ENCODE peak calls at places on chromosome 22, in five cellular contexts. One of them, this sample, is unnamed.

GRCh38 chr22:45441158-45441557 is 27.7 kb downstream of the RIBC2 start:
- DNase-seq in T-helper 2 cell: no peak
- DNase-seq in stimulated activated naive CD4-positive, alpha-beta T cell: peak; percentile 34
- DNase-seq in NCI-H1694: peak; percentile 73
- DNase-seq in AG09309: no peak
- DNase-seq in this sample: peak; percentile 84

GRCh38 chr22:29225422-29226090 is 19.9 kb downstream of the EMID1 start:
- DNase-seq in T-helper 2 cell: no peak
- DNase-seq in stimulated activated naive CD4-positive, alpha-beta T cell: no peak
- DNase-seq in NCI-H1694: no peak
- DNase-seq in AG09309: no peak
- DNase-seq in this sample: no peak

GRCh38 chr22:44839061-44839460 is 86.7 kb downstream of the ARHGAP8 start:
- DNase-seq in T-helper 2 cell: no peak
- DNase-seq in stimulated activated naive CD4-positive, alpha-beta T cell: no peak
- DNase-seq in NCI-H1694: no peak
- DNase-seq in AG09309: no peak
- DNase-seq in this sample: no peak

GRCh38 chr22:50473088-50473487 is 1.7 kb downstream of the SBF1 start:
- DNase-seq in T-helper 2 cell: peak; percentile 40
- DNase-seq in stimulated activated naive CD4-positive, alpha-beta T cell: peak; percentile 44
- DNase-seq in NCI-H1694: no peak
- DNase-seq in AG09309: no peak
- DNase-seq in this sample: peak; percentile 47

GRCh38 chr22:35749808-35750207 is 32.1 kb downstream of the APOL5 start:
- DNase-seq in T-helper 2 cell: no peak
- DNase-seq in stimulated activated naive CD4-positive, alpha-beta T cell: no peak
- DNase-seq in NCI-H1694: no peak
- DNase-seq in AG09309: peak; percentile 63
- DNase-seq in this sample: no peak

GRCh38 chr22:31870890-31871289 is 73.4 kb upstream of the YWHAH start:
- DNase-seq in T-helper 2 cell: no peak
- DNase-seq in stimulated activated naive CD4-positive, alpha-beta T cell: no peak
- DNase-seq in NCI-H1694: no peak
- DNase-seq in AG09309: peak; percentile 61
- DNase-seq in this sample: no peak

GRCh38 chr22:24695958-24696511 is 78.5 kb downstream of the PIWIL3 start:
- DNase-seq in T-helper 2 cell: no peak
- DNase-seq in stimulated activated naive CD4-positive, alpha-beta T cell: no peak
- DNase-seq in NCI-H1694: no peak
- DNase-seq in AG09309: no peak
- DNase-seq in this sample: no peak

GRCh38 chr22:35685731-35686130 is 31.9 kb upstream of the APOL5 start:
- DNase-seq in T-helper 2 cell: no peak
- DNase-seq in stimulated activated naive CD4-positive, alpha-beta T cell: no peak
- DNase-seq in NCI-H1694: no peak
- DNase-seq in AG09309: no peak
- DNase-seq in this sample: no peak

GRCh38 chr22:45648320-45649070 is 23.1 kb upstream of the ATXN10 start:
- DNase-seq in T-helper 2 cell: no peak
- DNase-seq in stimulated activated naive CD4-positive, alpha-beta T cell: no peak
- DNase-seq in NCI-H1694: no peak
- DNase-seq in AG09309: no peak
- DNase-seq in this sample: no peak